ENCODE peak calls at places on chromosomes 16 and 17, in six cellular contexts. V is left lung, G is cardiac fibroblast, D is body of pancreas, Q is IMR-90, W is gastrocnemius medialis. K is an unnamed sample.

GRCh38 chr17:34886831-34887230 is 74.4 kb downstream of the CCT6B start:
- DNase-seq in V (no peak), G (no peak), D (no peak), Q (no peak), W (no peak), K (no peak)

GRCh38 chr17:31673076-31673475 is 186.0 kb downstream of the COPRS start:
- DNase-seq in V (no peak), G (no peak), D (no peak), Q (no peak), W (no peak), K (no peak)

GRCh38 chr17:56798916-56799315 is 34.8 kb downstream of the C17orf67 start:
- DNase-seq in V (no peak), G (no peak), D (no peak), Q (no peak), W (no peak), K (no peak)

GRCh38 chr17:80678621-80679020 is 134.0 kb downstream of the RPTOR start:
- DNase-seq in V (no peak), G (peak), D (no peak), Q (peak), W (no peak), K (peak)

GRCh38 chr17:74052993-74053744 is 150.3 kb upstream of the RPL38 start:
- DNase-seq in V (no peak), G (no peak), D (no peak), Q (no peak), W (no peak), K (no peak)

GRCh38 chr17:63442549-63443035 is 3.5 kb downstream of the CYB561 start:
- DNase-seq in V (no peak), G (no peak), D (peak), Q (no peak), W (no peak), K (no peak)

GRCh38 chr17:15323147-15323546 is 18.2 kb downstream of the TEKT3 start:
- DNase-seq in V (no peak), G (no peak), D (no peak), Q (no peak), W (no peak), K (no peak)

GRCh38 chr17:74519951-74520553 is 11.2 kb downstream of the CD300LB start:
- DNase-seq in V (peak), G (no peak), D (no peak), Q (no peak), W (no peak), K (no peak)

GRCh38 chr17:32689348-32689747 is 187.6 kb downstream of the MYO1D start:
- DNase-seq in V (no peak), G (no peak), D (no peak), Q (no peak), W (no peak), K (no peak)

GRCh38 chr17:72446525-72447250 is 325.9 kb downstream of the SOX9 start:
- DNase-seq in V (no peak), G (no peak), D (no peak), Q (peak), W (no peak), K (no peak)

GRCh38 chr17:164536-165235 is 16.8 kb downstream of the DOC2B start:
- DNase-seq in V (no peak), G (peak), D (no peak), Q (peak), W (no peak), K (no peak)
- TF ChIP-seq CTCF in V (peak), G (peak), D (peak), Q (peak), W (no peak), K (peak)

GRCh38 chr16:17159616-17160015 is 311.1 kb downstream of the XYLT1 start:
- DNase-seq in V (no peak), G (no peak), D (no peak), Q (no peak), W (no peak), K (no peak)
- H3K4me3 ChIP-seq in V (no peak), G (no peak), D (no peak), Q (no peak), W (no peak), K (no peak)

DNA sequence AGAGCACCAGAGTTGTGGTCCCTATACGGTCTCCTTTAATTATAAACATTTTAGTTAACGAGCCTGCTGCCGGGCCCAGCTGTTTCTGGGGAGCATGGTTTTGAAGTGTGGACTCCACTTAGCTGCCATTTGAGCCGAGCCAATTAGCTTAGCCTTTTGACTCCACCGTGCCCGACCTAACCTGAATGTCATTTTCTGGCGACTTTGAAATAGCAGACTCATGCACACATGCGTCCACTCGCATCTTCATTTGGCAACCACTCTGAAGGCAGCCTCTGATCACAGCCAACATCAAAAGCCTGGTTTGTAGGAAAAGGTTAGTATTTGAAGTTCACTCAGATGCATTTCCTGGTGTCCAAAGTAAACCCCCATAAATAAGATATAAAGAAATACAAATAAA is 16.8 kb downstream of the AXIN2 start:
- DNase-seq in V (no peak), G (no peak), D (no peak), Q (no peak), W (no peak), K (no peak)
- TF ChIP-seq CTCF in V (no peak), G (no peak), D (no peak), Q (no peak), W (no peak), K (no peak)

DNA sequence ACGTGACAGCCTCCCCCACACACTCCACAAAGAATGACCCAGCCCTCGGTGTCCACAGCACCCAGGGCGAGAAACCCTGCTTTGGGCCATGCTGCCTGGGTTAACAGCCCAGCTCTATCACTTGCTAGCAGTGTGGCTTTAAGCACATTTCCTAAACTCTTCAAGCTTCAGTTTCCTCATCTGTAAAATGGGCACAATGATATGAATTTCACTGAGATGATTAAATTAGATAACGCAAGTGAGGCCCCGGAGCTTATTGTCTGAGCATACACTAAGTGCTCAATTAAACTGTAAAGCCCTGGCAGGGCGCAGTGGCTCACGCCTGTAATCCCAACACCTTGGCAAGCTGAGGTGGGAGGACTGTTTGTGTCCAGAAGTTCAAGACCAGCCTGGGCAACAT is 79.4 kb downstream of the LITAF start:
- DNase-seq in V (no peak), G (no peak), D (no peak), Q (no peak), W (no peak), K (no peak)
- H3K4me3 ChIP-seq in V (no peak), G (no peak), D (no peak), Q (no peak), W (no peak), K (no peak)

GRCh38 chr16:47925811-47926460 is 229.9 kb downstream of the ABCC12 start:
- DNase-seq in V (no peak), G (peak), D (no peak), Q (peak), W (no peak), K (peak)

GRCh38 chr16:47927330-47927729 is 228.5 kb downstream of the ABCC12 start:
- DNase-seq in V (no peak), G (peak), D (no peak), Q (peak), W (no peak), K (peak)

GRCh38 chr16:47924950-47925349 is 230.8 kb downstream of the ABCC12 start:
- DNase-seq in V (no peak), G (no peak), D (no peak), Q (no peak), W (no peak), K (no peak)

DNA sequence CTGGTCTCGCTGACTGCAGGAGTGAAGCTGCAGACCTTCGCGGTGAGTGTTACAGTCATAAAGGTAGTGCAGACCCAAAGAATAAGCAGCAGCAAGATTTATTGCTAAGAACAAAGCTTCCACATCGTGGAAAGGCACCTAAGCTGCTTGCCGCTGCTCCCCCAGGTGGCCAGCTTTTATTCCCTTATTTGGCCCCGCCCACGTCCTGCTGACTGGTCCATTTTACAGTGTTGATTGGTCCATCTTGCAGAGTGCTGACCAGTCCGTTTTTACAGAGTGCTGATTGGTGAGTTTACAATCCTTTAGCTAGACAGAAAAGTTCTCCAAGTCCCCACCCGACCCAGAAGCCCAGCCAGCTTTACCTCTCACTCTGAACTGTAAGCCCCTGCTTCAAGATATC is 227.8 kb downstream of the ABCC12 start:
- DNase-seq in V (no peak), G (peak), D (no peak), Q (no peak), W (no peak), K (no peak)
- TF ChIP-seq CTCF in V (no peak), G (no peak), D (no peak), Q (no peak), W (no peak), K (no peak)

GRCh38 chr16:85319208-85319983 is 207.1 kb upstream of the CIBAR2 start:
- DNase-seq in V (no peak), G (no peak), D (no peak), Q (no peak), W (no peak), K (no peak)
- H3K4me3 ChIP-seq in V (no peak), G (no peak), D (no peak), Q (no peak), W (no peak), K (no peak)

GRCh38 chr16:11914759-11915643 is 755 bp downstream of the GSPT1 start:
- DNase-seq in V (peak), G (peak), D (peak), Q (peak), W (peak), K (peak)
- TF ChIP-seq CTCF in V (no peak), G (no peak), D (no peak), Q (no peak), W (no peak), K (no peak)

GRCh38 chr16:83952587-83952939 is 477 bp upstream of the OSGIN1 start:
- DNase-seq in V (no peak), G (no peak), D (peak), Q (no peak), W (no peak), K (peak)
- H3K4me3 ChIP-seq in V (peak), G (no peak), D (no peak), Q (no peak), W (peak), K (no peak)

GRCh38 chr16:10579965-10580918 is at the start of gene EMP2:
- DNase-seq in V (peak), G (peak), D (peak), Q (peak), W (peak), K (peak)
- TF ChIP-seq CTCF in V (peak), G (peak), D (peak), Q (peak), W (peak), K (peak)

GRCh38 chr16:81095953-81096714 is at the start of gene GCSH:
- DNase-seq in V (peak), G (peak), D (peak), Q (peak), W (peak), K (peak)

GRCh38 chr16:81095653-81095952 is 592 bp downstream of the GCSH start:
- DNase-seq in V (no peak), G (no peak), D (no peak), Q (no peak), W (no peak), K (no peak)

GRCh38 chr16:81094771-81095251 is 1.4 kb downstream of the GCSH start:
- DNase-seq in V (no peak), G (peak), D (no peak), Q (peak), W (no peak), K (no peak)

GRCh38 chr16:81097230-81097629 is 1.0 kb upstream of the GCSH start:
- DNase-seq in V (no peak), G (no peak), D (no peak), Q (no peak), W (no peak), K (no peak)

DNA sequence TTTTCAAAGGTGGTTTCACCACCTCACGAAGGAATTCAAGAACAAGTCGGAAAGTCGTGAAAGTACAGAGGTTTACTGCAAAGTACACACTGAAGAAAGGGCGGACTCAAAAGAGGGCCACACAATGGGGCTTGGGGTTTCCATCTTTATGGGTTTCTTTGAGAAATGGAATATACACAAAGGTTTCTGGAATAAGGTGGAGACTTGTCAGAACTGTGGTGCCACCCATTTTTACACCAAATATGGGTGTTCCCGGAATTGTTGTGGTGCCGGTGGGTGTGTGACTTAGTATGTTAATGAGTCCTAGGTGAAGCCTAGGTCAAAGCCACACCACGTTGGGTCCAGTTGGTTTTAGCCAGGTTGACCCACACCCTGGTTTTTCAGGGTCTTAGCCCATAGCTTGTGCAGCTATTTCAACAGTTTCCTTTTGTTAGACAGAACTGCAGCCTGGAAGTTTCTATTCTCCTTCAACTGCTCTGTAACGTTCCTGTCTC is 567 bp upstream of the GCSH start:
- DNase-seq in V (no peak), G (no peak), D (no peak), Q (no peak), W (no peak), K (no peak)
- H3K4me3 ChIP-seq in V (peak), G (no peak), D (no peak), Q (no peak), W (peak), K (peak)

K was measured in epithelial cell of esophagus.